ENCODE peak calls at places on chromosomes 12 and 14, in four cellular contexts. L, P, R and S are unnamed samples.

GRCh38 chr14:72517736-72518135 is 376.2 kb downstream of the DPF3 start:
- DNase-seq in P (no peak), R (no peak), L (no peak), S (no peak)

GRCh38 chr12:54393350-54393655 is 8.8 kb upstream of the ZNF385A start:
- DNase-seq in L (no peak), P (no peak), R (peak), S (no peak)

GRCh38 chr14:104895786-104896642 is 28.7 kb upstream of the PLD4 start:
- DNase-seq in L (peak), P (no peak), R (no peak), S (no peak)

GRCh38 chr12:91785655-91786489 is 359.8 kb downstream of the BTG1 start:
- DNase-seq in P (no peak), L (no peak), R (no peak), S (no peak)

GRCh38 chr14:64725360-64725815 is 21.2 kb downstream of the PLEKHG3 start:
- DNase-seq in R (peak), P (no peak), L (no peak), S (no peak)

GRCh38 chr12:92784795-92785562 is 82.2 kb downstream of the PLEKHG7 start:
- DNase-seq in P (peak), L (peak), R (peak), S (peak)

GRCh38 chr12:108442077-108442476 is 73.0 kb upstream of the FICD start:
- DNase-seq in R (peak), P (no peak), L (no peak), S (no peak)

GRCh38 chr14:45426685-45427282 is 173.8 kb upstream of the MIS18BP1 start:
- DNase-seq in L (peak), P (peak), R (peak), S (peak)

GRCh38 chr14:75373133-75373532 is 54.7 kb upstream of the JDP2 start:
- DNase-seq in L (no peak), R (no peak), P (no peak), S (no peak)

GRCh38 chr12:128797119-128798118 is 26.3 kb downstream of the SLC15A4 start:
- DNase-seq in R (peak), L (no peak), P (peak), S (no peak)

GRCh38 chr12:1505151-1505450 is 89.3 kb downstream of the FBXL14 start:
- DNase-seq in P (no peak), R (no peak), L (no peak), S (no peak)

GRCh38 chr12:1515010-1515409 is 79.4 kb downstream of the FBXL14 start:
- DNase-seq in P (no peak), L (no peak), R (no peak), S (no peak)

GRCh38 chr12:1505576-1505975 is 88.8 kb downstream of the FBXL14 start:
- DNase-seq in L (no peak), R (no peak), P (no peak), S (no peak)

GRCh38 chr12:1507308-1507707 is 87.1 kb downstream of the FBXL14 start:
- DNase-seq in R (no peak), L (no peak), P (no peak), S (no peak)

DNA sequence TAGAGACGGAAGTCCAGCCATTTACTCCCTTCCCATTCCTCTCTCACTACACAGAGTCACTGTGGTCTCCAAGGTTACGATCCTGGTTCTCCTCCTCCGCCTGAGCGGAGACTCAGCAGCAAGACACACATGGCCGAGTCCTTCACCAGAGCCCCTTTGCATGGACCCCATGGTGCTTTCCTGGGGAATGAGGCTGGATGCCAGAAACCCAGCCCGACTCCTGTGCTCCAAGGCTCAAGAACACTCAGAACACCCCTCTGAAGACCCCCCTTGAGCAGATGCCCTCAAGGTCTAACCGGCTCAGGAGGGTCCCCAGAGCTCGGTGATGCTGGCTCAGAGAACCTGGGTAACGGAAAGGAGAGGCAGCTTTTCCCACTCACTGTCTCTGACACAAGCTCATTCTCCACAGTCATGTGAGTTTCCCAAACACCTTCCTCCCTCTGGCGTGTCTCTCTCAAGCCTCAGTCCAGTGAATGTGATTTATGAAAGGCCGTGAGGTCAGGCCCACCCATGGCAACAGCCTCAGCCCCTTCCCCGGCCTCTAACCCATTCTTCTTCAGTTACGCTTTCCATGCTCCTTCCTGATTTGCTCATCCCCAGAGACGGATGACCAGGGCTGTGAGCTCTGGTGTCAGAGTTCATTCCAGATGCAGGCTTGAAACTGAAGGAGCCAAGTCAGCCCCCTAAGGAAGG is 84.5 kb downstream of the FBXL14 start:
- DNase-seq in R (no peak), L (no peak), P (no peak), S (no peak)
- H3K4me2 ChIP-seq in R (no peak), L (no peak), P (no peak), S (no peak)

GRCh38 chr14:21395450-21395849 is 11.6 kb upstream of the SUPT16H start:
- DNase-seq in R (no peak), P (no peak), L (no peak), S (no peak)
- TF ChIP-seq CTCF in R (no peak), P (peak), L (peak), S (no peak)

DNA sequence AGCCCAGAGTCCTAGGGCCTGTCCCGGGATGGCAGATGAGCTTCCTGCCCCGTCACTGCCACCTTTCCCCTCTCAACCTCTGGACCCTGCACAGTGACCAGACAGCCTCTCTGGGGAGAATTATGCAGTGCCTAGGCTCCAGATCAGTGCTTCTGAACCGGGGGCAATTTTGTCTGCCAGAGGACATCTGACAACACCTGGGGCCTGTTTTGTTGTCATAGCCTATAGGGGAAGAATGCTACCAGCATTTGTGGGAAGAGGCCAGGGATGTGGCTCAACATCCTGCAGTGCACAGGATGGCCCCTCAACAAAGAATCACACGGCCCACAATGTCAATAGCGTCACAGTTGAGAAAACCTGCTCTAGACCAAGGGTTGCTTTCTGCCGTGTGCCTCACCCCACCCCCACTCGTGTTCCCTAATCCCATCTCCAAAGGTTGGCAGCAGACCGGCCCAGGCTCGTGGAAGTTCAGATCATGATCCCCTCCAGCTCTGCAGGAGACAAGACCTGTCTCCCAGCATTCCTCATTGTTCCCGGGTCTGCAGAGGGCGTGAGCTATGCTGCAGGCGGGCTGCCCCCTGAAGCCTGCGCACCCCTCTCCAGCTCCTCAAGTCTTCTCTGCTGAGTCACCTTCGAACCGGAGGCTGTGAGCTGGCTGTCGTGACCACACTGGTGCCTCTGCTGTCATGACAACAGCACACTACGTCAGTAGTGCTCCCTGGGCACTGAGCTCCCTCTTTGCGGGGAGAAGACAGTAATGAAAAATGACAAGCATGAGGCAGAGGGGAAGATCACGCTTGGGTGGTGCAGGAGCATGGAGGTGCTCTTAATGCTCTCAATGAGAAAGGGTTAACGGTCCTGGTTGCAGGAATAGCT is 2.0 kb upstream of the GAPDH start:
- DNase-seq in L (peak), P (peak), R (peak), S (peak)
- TF ChIP-seq EZH2phosphoT487 in L (no peak), P (no peak), R (no peak), S (no peak)

DNA sequence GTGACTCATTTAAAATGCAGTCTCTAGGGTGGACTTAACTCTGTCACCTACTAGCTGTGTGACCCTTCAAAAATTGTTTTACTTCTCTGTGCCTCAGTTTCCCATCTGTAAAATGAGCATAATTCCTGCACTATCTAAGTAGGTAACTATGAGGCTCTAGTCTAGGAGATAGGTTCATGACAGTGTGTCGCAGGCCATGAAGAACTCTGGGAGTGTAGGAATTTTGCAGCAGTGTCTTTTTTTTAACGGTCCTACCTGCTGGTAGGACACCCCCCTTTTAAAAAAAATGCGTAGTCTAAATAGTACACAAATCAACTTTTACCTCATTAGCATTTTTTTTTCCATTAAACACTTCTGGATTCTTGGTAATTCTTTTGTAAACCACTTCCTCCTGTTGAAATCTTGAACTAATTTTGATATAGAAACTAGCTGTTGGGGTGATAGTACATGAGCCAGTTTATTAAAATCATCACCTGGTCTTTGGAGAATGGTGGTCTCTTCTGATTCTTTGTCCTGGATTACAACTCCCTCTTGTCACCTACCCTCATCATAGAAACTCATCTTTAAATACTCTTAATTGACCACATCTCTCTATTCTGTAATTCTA is 86.0 kb upstream of the SLC38A2 start:
- DNase-seq in L (no peak), P (no peak), R (no peak), S (no peak)
- H3K4me2 ChIP-seq in L (no peak), P (no peak), R (no peak), S (no peak)

DNA sequence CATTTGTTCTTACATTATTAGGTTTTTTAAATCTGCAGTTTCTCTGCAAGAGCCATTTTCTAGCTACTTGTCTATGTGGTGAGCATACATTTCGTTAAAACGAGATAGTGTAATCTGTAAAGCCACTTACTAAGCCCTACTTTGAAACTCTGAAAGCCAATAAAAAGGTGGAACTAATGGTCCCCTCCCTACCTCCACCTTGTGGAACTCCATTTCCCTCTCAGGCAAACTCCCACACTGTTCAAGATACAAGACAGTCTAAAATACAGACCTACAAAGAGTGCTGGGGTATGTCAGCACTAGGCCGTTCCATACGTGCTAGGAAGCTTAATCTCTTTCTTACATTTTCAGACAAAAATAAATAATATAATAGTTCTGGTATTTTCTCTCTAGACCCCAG is 74.1 kb downstream of the DUSP6 start:
- DNase-seq in P (no peak), R (no peak), L (no peak), S (no peak)
- TF ChIP-seq CTCF in P (no peak), R (no peak), L (no peak), S (no peak)

GRCh38 chr12:25151476-25151875 is 43.5 kb downstream of the DNAI7 start:
- DNase-seq in R (peak), L (peak), P (no peak), S (no peak)

GRCh38 chr12:25152055-25152454 is 42.9 kb downstream of the DNAI7 start:
- DNase-seq in L (no peak), P (no peak), R (no peak), S (no peak)

DNA sequence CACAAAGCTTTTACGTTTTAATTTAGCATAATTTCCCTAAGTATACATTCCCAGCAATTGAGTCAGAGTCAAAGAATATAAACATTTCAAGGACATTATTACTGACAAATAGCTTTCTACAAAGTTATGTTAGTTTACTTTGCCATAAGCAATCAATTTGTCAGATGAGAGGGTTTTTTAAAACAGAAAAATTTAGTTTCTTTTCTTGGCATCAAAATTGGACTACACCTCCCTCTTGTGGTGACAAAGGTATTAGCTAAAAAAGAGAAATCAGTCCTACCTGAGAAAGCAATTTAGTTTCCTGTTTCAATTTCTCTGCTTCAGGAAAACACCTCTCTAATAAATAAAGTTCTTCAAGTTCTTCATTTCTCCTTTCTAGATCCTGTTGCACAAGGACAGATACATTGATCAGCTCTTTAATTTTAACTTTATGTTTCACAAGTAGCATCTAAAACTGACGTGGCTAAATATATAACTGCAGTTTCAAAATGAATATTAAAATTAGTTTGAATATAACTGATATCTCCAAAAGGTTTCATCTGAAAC is 39.9 kb downstream of the DNAI7 start:
- DNase-seq in P (peak), L (peak), R (peak), S (peak)
- TF ChIP-seq EZH2phosphoT487 in P (no peak), L (no peak), R (no peak), S (no peak)

DNA sequence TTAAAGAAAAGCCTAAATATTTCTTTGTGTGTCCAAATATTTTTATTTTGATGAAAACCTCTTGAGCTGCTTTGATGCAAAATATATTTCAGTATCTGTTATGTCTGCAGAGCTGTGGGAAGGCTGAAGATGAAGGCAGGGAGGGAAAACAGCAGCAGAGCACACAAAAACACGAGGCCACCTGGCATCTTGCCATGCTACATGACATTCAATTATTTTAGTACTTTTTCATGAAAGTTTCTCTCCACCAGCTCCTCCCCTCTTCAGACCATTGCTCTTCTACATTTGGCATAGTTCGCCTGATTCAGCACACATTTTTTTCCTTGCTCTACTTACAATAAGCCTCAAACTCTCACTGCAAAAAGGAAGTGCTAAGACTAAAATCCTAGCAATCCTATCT is 4.7 kb upstream of the ALX1 start:
- DNase-seq in L (no peak), P (no peak), R (no peak), S (peak)
- H3K4me2 ChIP-seq in L (no peak), P (no peak), R (no peak), S (no peak)

GRCh38 chr14:68936476-68936875 is 42.6 kb downstream of the ACTN1 start:
- DNase-seq in L (no peak), P (no peak), R (no peak), S (no peak)

GRCh38 chr14:68938515-68939423 is 40.3 kb downstream of the ACTN1 start:
- DNase-seq in L (peak), R (no peak), P (no peak), S (no peak)

GRCh38 chr14:68936980-68937379 is 42.1 kb downstream of the ACTN1 start:
- DNase-seq in R (no peak), L (no peak), P (no peak), S (no peak)

GRCh38 chr14:68939424-68939892 is 39.6 kb downstream of the ACTN1 start:
- DNase-seq in P (no peak), L (no peak), R (no peak), S (no peak)

GRCh38 chr14:68937790-68938514 is 41.1 kb downstream of the ACTN1 start:
- DNase-seq in P (no peak), R (peak), L (peak), S (no peak)
- TF ChIP-seq CTCF in P (no peak), R (peak), L (peak), S (no peak)